ENCODE peak calls at places on chromosomes 1 and 21, in six cellular contexts. V, Q, J, Y, M and N are unnamed samples.

GRCh38 chr1:198408716-198409115 is 131.8 kb downstream of the ATP6V1G3 start:
- DNase-seq in V (no peak), J (no peak), Q (no peak), M (no peak), Y (no peak), N (no peak)

GRCh38 chr1:243286409-243287127 is 30.7 kb downstream of the SDCCAG8 start:
- DNase-seq in M (no peak), V (no peak), J (no peak), Y (no peak), Q (no peak), N (no peak)

GRCh38 chr21:33402011-33402979 is 918 bp upstream of the IFNGR2 start:
- DNase-seq in Q (no peak), J (peak), Y (no peak), V (peak), M (peak), N (peak)

GRCh38 chr21:31557956-31558838 is 101.3 kb upstream of the SOD1 start:
- DNase-seq in V (peak), M (peak), Q (peak), J (peak), Y (no peak), N (no peak)

GRCh38 chr1:87686137-87686490 is 357.4 kb downstream of the LMO4 start:
- DNase-seq in M (no peak), V (no peak), Q (no peak), Y (no peak), J (peak), N (no peak)

GRCh38 chr1:242854466-242854865 is 330.0 kb upstream of the PLD5 start:
- DNase-seq in J (no peak), Y (no peak), M (no peak), Q (no peak), V (no peak), N (no peak)

GRCh38 chr1:221732052-221732451 is 9.8 kb downstream of the DUSP10 start:
- DNase-seq in J (no peak), V (no peak), M (no peak), Y (no peak), Q (no peak), N (no peak)

GRCh38 chr21:28767523-28767922 is 225.2 kb downstream of the LTN1 start:
- DNase-seq in Q (no peak), M (no peak), V (no peak), Y (no peak), J (no peak), N (no peak)

GRCh38 chr1:160471253-160471652 is 51.8 kb downstream of the SLAMF6 start:
- DNase-seq in Y (no peak), M (no peak), J (no peak), Q (no peak), V (no peak), N (no peak)

GRCh38 chr21:27498025-27498424 is 531.1 kb upstream of the ADAMTS5 start:
- DNase-seq in Y (no peak), V (no peak), Q (no peak), J (no peak), M (no peak), N (no peak)

GRCh38 chr1:164678289-164678688 is 119.3 kb downstream of the PBX1 start:
- DNase-seq in V (no peak), M (no peak), Q (no peak), J (no peak), Y (no peak), N (no peak)

GRCh38 chr21:26801524-26801923 is 43.7 kb downstream of the ADAMTS1 start:
- DNase-seq in V (no peak), M (no peak), J (no peak), Q (no peak), Y (peak), N (no peak)

GRCh38 chr1:7436056-7437005 is 334.8 kb upstream of the VAMP3 start:
- DNase-seq in Y (no peak), J (no peak), Q (no peak), M (no peak), V (no peak), N (no peak)

GRCh38 chr1:211384524-211384923 is 57.9 kb downstream of the TRAF5 start:
- DNase-seq in M (no peak), Y (no peak), J (no peak), Q (no peak), V (no peak), N (no peak)

GRCh38 chr1:169557131-169557530 is 29.1 kb downstream of the F5 start:
- DNase-seq in V (no peak), Y (no peak), J (no peak), M (no peak), Q (no peak), N (no peak)

GRCh38 chr1:61606448-61607312 is 118.3 kb downstream of the TM2D1 start:
- DNase-seq in J (no peak), Q (no peak), Y (no peak), M (no peak), V (no peak), N (no peak)

GRCh38 chr1:31428436-31429221 is 15.6 kb downstream of the SERINC2 start:
- DNase-seq in Q (no peak), J (no peak), V (no peak), M (no peak), Y (no peak), N (no peak)

GRCh38 chr1:86229405-86229804 is 72.8 kb upstream of the COL24A1 start:
- DNase-seq in J (no peak), Y (no peak), V (no peak), Q (no peak), M (no peak), N (no peak)

GRCh38 chr1:185453496-185454192 is 136.6 kb upstream of the IVNS1ABP start:
- DNase-seq in J (no peak), Q (no peak), V (no peak), M (no peak), Y (peak), N (no peak)

GRCh38 chr21:37435120-37435519 is 68.5 kb downstream of the DYRK1A start:
- DNase-seq in J (peak), Q (peak), Y (peak), M (peak), V (no peak), N (no peak)

GRCh38 chr1:182166321-182166720 is 104.8 kb upstream of the ZNF648 start:
- DNase-seq in Y (no peak), J (no peak), V (no peak), Q (no peak), M (no peak), N (no peak)

GRCh38 chr1:25906644-25907300 is 553 bp upstream of the STMN1 start:
- DNase-seq in V (no peak), Q (peak), Y (no peak), M (peak), J (peak), N (no peak)

GRCh38 chr1:30942326-30942978 is 33.9 kb upstream of the SDC3 start:
- DNase-seq in M (no peak), Y (no peak), V (no peak), J (no peak), Q (no peak), N (no peak)

GRCh38 chr1:229156819-229157218 is 114.1 kb upstream of the RAB4A start:
- DNase-seq in M (peak), Q (no peak), Y (no peak), J (no peak), V (no peak), N (no peak)

GRCh38 chr1:88800382-88801051 is 90.8 kb downstream of the GTF2B start:
- DNase-seq in Q (no peak), V (no peak), M (peak), Y (no peak), J (no peak), N (peak)

GRCh38 chr1:212437179-212437798 is 4.6 kb downstream of the NENF start:
- DNase-seq in M (no peak), Q (no peak), J (no peak), V (no peak), Y (no peak), N (no peak)

GRCh38 chr1:78340006-78340405 is 150.8 kb upstream of the PTGFR start:
- DNase-seq in J (no peak), V (no peak), Q (no peak), Y (peak), M (no peak), N (no peak)

GRCh38 chr1:115317101-115318012 is 20.7 kb downstream of the NGF start:
- DNase-seq in V (no peak), M (no peak), Y (no peak), Q (no peak), J (no peak), N (no peak)

GRCh38 chr1:143667730-143668129 is 304.1 kb downstream of the FAM72C start:
- DNase-seq in J (no peak), V (no peak), M (no peak), Q (no peak), Y (no peak), N (no peak)